ENCODE peak calls at places on chromosomes 6 and 20, in five cellular contexts. F is stomach, A is AG04450, D is lower lobe of right lung, Q is aorta. S is an unnamed sample. For H3K9me3, the result is how much of the 10 kb centered on the place peaks cover.

GRCh38 chr6:18503588-18504231 is 116.6 kb downstream of the RNF144B start:
- DNase-seq in F (peak), A (peak), D (no peak), Q (no peak), S (peak)

GRCh38 chr6:147793871-147794643 is 285.6 kb downstream of the SAMD5 start:
- DNase-seq in F (no peak), A (no peak), D (no peak), Q (no peak), S (no peak)

GRCh38 chr6:52826513-52826912 is 14.1 kb downstream of the GSTA5 start:
- DNase-seq in F (no peak), A (no peak), D (no peak), Q (no peak), S (no peak)

GRCh38 chr6:53925891-53926290 is 131.1 kb downstream of the LRRC1 start:
- DNase-seq in F (no peak), A (no peak), D (no peak), Q (no peak), S (no peak)

GRCh38 chr6:3001773-3002293 is 2.1 kb downstream of the NQO2 start:
- DNase-seq in F (no peak), A (no peak), D (no peak), Q (no peak), S (no peak)

GRCh38 chr6:147833607-147834006 is 325.1 kb downstream of the SAMD5 start:
- DNase-seq in F (no peak), A (no peak), D (no peak), Q (no peak), S (no peak)

GRCh38 chr6:55276745-55277627 is 50.3 kb upstream of the GFRAL start:
- DNase-seq in F (no peak), A (peak), D (no peak), Q (no peak), S (peak)

GRCh38 chr6:149273318-149273717 is 44.2 kb upstream of the TAB2 start:
- DNase-seq in F (peak), A (no peak), D (peak), Q (no peak), S (no peak)

GRCh38 chr6:14732226-14732844 is 513.5 kb upstream of the JARID2 start:
- DNase-seq in F (no peak), A (no peak), D (no peak), Q (no peak), S (no peak)

GRCh38 chr6:34126419-34126818 is 19.5 kb downstream of the GRM4 start:
- DNase-seq in F (no peak), A (no peak), D (no peak), Q (no peak), S (no peak)

GRCh38 chr20:47585087-47585747 is 83.5 kb downstream of the NCOA3 start:
- DNase-seq in F (no peak), A (no peak), D (no peak), Q (no peak), S (no peak)

GRCh38 chr20:34806255-34806654 is 19.2 kb downstream of the NCOA6 start:
- DNase-seq in F (no peak), A (no peak), D (no peak), Q (no peak), S (no peak)

GRCh38 chr6:13480631-13481501 is 6.5 kb downstream of the GFOD1 start:
- DNase-seq in F (no peak), A (no peak), D (no peak), Q (no peak), S (no peak)

GRCh38 chr6:37556884-37557644 is 57.4 kb upstream of the CCDC167 start:
- DNase-seq in F (no peak), A (no peak), D (no peak), Q (no peak), S (no peak)

GRCh38 chr6:42199106-42199981 is 4.6 kb upstream of the GUCA1B start:
- DNase-seq in F (no peak), A (no peak), D (no peak), Q (no peak), S (no peak)

GRCh38 chr6:132445201-132445951 is 44.1 kb upstream of the MOXD1 start:
- DNase-seq in F (no peak), A (peak), D (no peak), Q (no peak), S (no peak)

GRCh38 chr20:24782801-24783630 is 166.1 kb upstream of the CST7 start:
- DNase-seq in F (no peak), A (no peak), D (peak), Q (peak), S (no peak)

GRCh38 chr20:24665196-24665595 is 195.8 kb downstream of the SYNDIG1 start:
- DNase-seq in F (peak), A (no peak), D (no peak), Q (no peak), S (no peak)

GRCh38 chr20:12203981-12204380 is 286.3 kb downstream of the BTBD3 start:
- DNase-seq in F (no peak), A (no peak), D (no peak), Q (no peak), S (no peak)

GRCh38 chr6:30830438-30830837 is 53.9 kb upstream of the DDR1 start:
- DNase-seq in F (no peak), A (no peak), D (no peak), Q (peak), S (no peak)

GRCh38 chr6:137589067-137589848 is 95.1 kb upstream of the OLIG3 start:
- DNase-seq in F (peak), A (peak), D (no peak), Q (no peak), S (no peak)

GRCh38 chr20:43508604-43509040 is 1.1 kb downstream of the L3MBTL1 start:
- DNase-seq in F (no peak), A (no peak), D (no peak), Q (no peak), S (no peak)

GRCh38 chr20:57476073-57476526 is 48.8 kb downstream of the CTCFL start:
- DNase-seq in F (no peak), A (no peak), D (no peak), Q (no peak), S (no peak)

GRCh38 chr20:20259534-20259933 is 108.4 kb upstream of the INSM1 start:
- DNase-seq in F (no peak), A (no peak), D (no peak), Q (no peak), S (no peak)

GRCh38 chr6:136382676-136383075 is 93.0 kb upstream of the BCLAF1 start:
- DNase-seq in F (no peak), A (no peak), D (no peak), Q (no peak), S (peak)

GRCh38 chr6:33392168-33392947 is 735 bp downstream of the KIFC1 start:
- DNase-seq in F (no peak), A (no peak), D (no peak), Q (no peak), S (no peak)

GRCh38 chr6:122712093-122712863 is 67.2 kb upstream of the FABP7 start:
- DNase-seq in F (no peak), A (no peak), D (no peak), Q (no peak), S (no peak)

GRCh38 chr6:15308445-15309213 is 62.8 kb downstream of the JARID2 start:
- DNase-seq in F (no peak), A (no peak), D (no peak), Q (no peak), S (no peak)

GRCh38 chr6:150069707-150070106 is 786 bp upstream of the ULBP3 start:
- DNase-seq in F (peak), A (no peak), D (no peak), Q (no peak), S (no peak)

GRCh38 chr6:57313711-57314471 is 3.5 kb upstream of the PRIM2 start:
- DNase-seq in F (no peak), A (peak), D (no peak), Q (peak), S (peak)

DNA sequence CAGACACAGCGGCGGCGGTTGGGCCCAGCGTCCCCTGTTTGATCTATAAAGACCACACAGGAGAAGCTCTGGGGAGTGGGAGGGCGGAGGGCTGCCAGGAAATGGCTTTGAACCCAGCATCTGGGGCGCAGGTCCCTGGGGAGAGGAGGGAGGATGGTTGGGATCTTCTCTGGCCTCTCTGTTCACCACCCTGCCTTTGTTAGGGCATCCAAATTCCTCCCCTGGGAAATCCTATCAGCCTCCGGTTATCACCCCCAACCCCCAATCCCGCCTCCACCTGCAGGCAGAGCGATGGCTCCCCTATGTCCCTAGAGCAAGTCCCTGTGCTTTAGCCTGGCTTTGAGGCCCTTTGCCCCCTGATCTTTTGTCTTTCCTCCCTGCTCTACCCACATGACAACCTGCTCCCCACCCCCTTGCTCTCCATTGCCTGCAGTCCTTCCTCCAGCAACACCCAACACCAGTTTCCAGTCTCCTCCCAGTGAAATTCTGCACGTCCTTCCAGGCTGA is 7.1 kb downstream of the XKR7 start:
- DNase-seq in F (no peak), A (no peak), D (no peak), Q (no peak), S (no peak)
- H3K9me3 ChIP-seq in F (under half), A (under half), D (under half), Q (under half), S (under half)

GRCh38 chr6:168130683-168131371 is 51.8 kb upstream of the FRMD1 start:
- DNase-seq in F (peak), A (no peak), D (no peak), Q (no peak), S (no peak)
- H3K9me3 ChIP-seq in F (under half), A (half or more), D (under half), Q (under half), S (under half)

GRCh38 chr20:59667981-59668515 is 63.7 kb downstream of the PHACTR3 start:
- DNase-seq in F (no peak), A (no peak), D (no peak), Q (peak), S (no peak)
- H3K9me3 ChIP-seq in F (under half), A (under half), D (under half), Q (under half), S (under half)

GRCh38 chr6:22323848-22324247 is 27.0 kb upstream of the PRL start:
- DNase-seq in F (no peak), A (no peak), D (no peak), Q (no peak), S (no peak)

GRCh38 chr6:22318404-22318803 is 21.6 kb upstream of the PRL start:
- DNase-seq in F (no peak), A (no peak), D (no peak), Q (no peak), S (no peak)

GRCh38 chr6:22320750-22321149 is 23.9 kb upstream of the PRL start:
- DNase-seq in F (no peak), A (peak), D (no peak), Q (no peak), S (no peak)

GRCh38 chr6:22325481-22325880 is 28.6 kb upstream of the PRL start:
- DNase-seq in F (no peak), A (no peak), D (no peak), Q (no peak), S (no peak)

DNA sequence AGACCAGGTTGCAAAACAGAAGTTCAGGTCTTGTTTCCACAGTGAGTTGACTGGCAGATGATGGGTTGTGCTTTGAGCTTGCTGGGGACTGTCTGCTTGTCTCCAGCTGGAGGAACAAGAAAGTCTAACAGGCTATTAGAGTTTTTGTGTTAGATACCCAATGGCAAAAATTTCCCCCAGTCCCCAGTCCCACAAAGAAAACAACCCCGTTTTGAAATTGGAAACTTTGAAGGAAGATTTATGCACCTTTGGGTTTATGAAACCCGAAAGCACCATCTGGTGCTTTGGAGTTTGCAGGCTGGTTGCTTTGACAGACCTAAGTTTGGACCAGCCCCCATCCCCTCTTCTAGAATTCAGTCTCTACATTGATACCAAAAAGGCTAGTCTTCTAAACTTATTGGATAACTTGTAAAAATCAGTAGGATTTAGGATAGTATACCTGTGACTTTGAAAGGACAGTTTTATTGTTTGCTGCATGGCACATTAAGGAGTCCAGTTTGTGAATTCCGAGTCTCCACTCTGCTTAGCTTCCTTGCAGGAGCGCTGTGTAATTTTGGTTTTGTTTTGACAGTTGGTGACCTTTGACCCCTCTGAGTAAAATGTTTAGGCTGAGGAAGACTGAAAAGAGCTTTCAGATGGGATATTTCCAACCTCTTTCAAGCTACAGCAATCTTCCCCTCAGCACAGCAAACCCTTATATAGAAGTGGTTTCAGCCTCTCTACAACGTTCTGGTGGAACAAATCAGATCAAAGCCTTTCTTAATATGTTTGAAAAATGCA is 25.5 kb upstream of the PRL start:
- DNase-seq in F (no peak), A (peak), D (no peak), Q (no peak), S (no peak)
- H3K9me3 ChIP-seq in F (under half), A (under half), D (under half), Q (under half), S (under half)

S was measured in SK-N-MC.